ENCODE peak calls at places on chromosomes 4 and X, in four cellular contexts. C is hepatic stellate cell, D is T-cell, S is GM23248. O is an unnamed sample.

GRCh38 chr4:1208266-1208961 is 36.0 kb upstream of the SPON2 start:
- DNase-seq in C (no peak), D (no peak), S (no peak), O (no peak)

GRCh38 chr4:17385403-17385802 is 126.5 kb downstream of the QDPR start:
- DNase-seq in C (peak; percentile 32), D (no peak), S (peak; percentile 55), O (peak; percentile 2)

GRCh38 chr4:69910016-69910782 is 20.7 kb upstream of the CSN1S1 start:
- DNase-seq in C (peak; percentile 3), D (no peak), S (peak; percentile 80), O (no peak)

GRCh38 chrX:112834016-112834855 is 6.4 kb downstream of the AMOT start:
- DNase-seq in C (no peak), D (no peak), S (peak; percentile 67), O (no peak)

GRCh38 chr4:123995939-123996338 is 599.3 kb downstream of the SPRY1 start:
- DNase-seq in C (peak; percentile 12), D (no peak), S (peak; percentile 89), O (no peak)

GRCh38 chr4:11730545-11730944 is 301.9 kb upstream of the HS3ST1 start:
- DNase-seq in C (no peak), D (no peak), S (no peak), O (no peak)

GRCh38 chr4:126465341-126465740 is 1150.6 kb downstream of the FAT4 start:
- DNase-seq in C (no peak), D (no peak), S (peak; percentile 1), O (no peak)

GRCh38 chrX:45353462-45353861 is 152.8 kb upstream of the DIPK2B start:
- DNase-seq in C (no peak), D (no peak), S (peak; percentile 23), O (no peak)

GRCh38 chr4:169720529-169720928 is 37.2 kb downstream of the HPF1 start:
- DNase-seq in C (no peak), D (no peak), S (no peak), O (no peak)

GRCh38 chr4:985123-985830 is 1.6 kb upstream of the IDUA start:
- DNase-seq in C (peak; percentile 86), D (peak; percentile 47), S (peak; percentile 77), O (peak; percentile 79)

GRCh38 chr4:80016506-80016905 is 56.5 kb downstream of the ANTXR2 start:
- DNase-seq in C (no peak), D (no peak), S (peak; percentile 45), O (no peak)

GRCh38 chrX:68719904-68720614 is 72.6 kb downstream of the STARD8 start:
- DNase-seq in C (peak; percentile 27), D (no peak), S (peak; percentile 11), O (no peak)

GRCh38 chr4:1205641-1206298 is 33.4 kb upstream of the SPON2 start:
- DNase-seq in C (no peak), D (no peak), S (no peak), O (no peak)

GRCh38 chr4:88033309-88033708 is 25.9 kb downstream of the PKD2 start:
- DNase-seq in C (peak; percentile 32), D (peak; percentile 4), S (peak; percentile 72), O (peak; percentile 42)

GRCh38 chr4:21522296-21522695 is 426.3 kb downstream of the KCNIP4 start:
- DNase-seq in C (no peak), D (no peak), S (no peak), O (no peak)

GRCh38 chr4:83074086-83074704 is 39.2 kb downstream of the COPS4 start:
- DNase-seq in C (peak; percentile 58), D (peak; percentile 63), S (peak; percentile 83), O (peak; percentile 52)

GRCh38 chrX:39372126-39372525 is 570.9 kb downstream of the MID1IP1 start:
- DNase-seq in C (no peak), D (no peak), S (no peak), O (no peak)

GRCh38 chr4:155164705-155165104 is 43.7 kb upstream of the NPY2R start:
- DNase-seq in C (no peak), D (no peak), S (no peak), O (no peak)

GRCh38 chrX:115952417-115953092 is 218.0 kb upstream of the AGTR2 start:
- DNase-seq in C (no peak), D (no peak), S (no peak), O (no peak)

GRCh38 chr4:80043534-80043933 is 29.5 kb downstream of the ANTXR2 start:
- DNase-seq in C (no peak), D (no peak), S (no peak), O (no peak)

GRCh38 chrX:107686792-107687191 is 58.5 kb downstream of the PRPS1 start:
- DNase-seq in C (no peak), D (no peak), S (no peak), O (peak; percentile 42)

GRCh38 chr4:146370841-146371240 is 150.9 kb downstream of the SLC10A7 start:
- DNase-seq in C (no peak), D (no peak), S (peak; percentile 3), O (no peak)

GRCh38 chrX:101078716-101079115 is at the start of gene TMEM35A:
- DNase-seq in C (no peak), D (no peak), S (peak; percentile 46), O (no peak)